ENCODE peak calls at places on chromosomes 1 and 21, in eight cellular contexts. One of them, this sample, is unnamed. For H3K4me1, the result is how much of the 10 kb centered on the place peaks cover.

GRCh38 chr1:2295526-2295925 is 67.4 kb downstream of the SKI start:
- DNase-seq in tibial nerve: no peak
- DNase-seq in CD8-positive, alpha-beta T cell: no peak
- DNase-seq in GM23338: no peak
- DNase-seq in stomach: no peak
- DNase-seq in tibial artery: no peak
- DNase-seq in PC-3: no peak
- DNase-seq in lung: no peak
- DNase-seq in this sample: no peak

GRCh38 chr1:100039571-100039970 is 69.8 kb downstream of the SLC35A3 start:
- DNase-seq in lung: no peak
- DNase-seq in PC-3: peak
- DNase-seq in tibial nerve: no peak
- DNase-seq in GM23338: no peak
- DNase-seq in stomach: no peak
- DNase-seq in tibial artery: no peak
- DNase-seq in CD8-positive, alpha-beta T cell: no peak
- DNase-seq in this sample: no peak

GRCh38 chr1:52238474-52238873 is 96.6 kb downstream of the ZFYVE9 start:
- DNase-seq in tibial artery: no peak
- DNase-seq in PC-3: peak
- DNase-seq in lung: no peak
- DNase-seq in tibial nerve: no peak
- DNase-seq in GM23338: no peak
- DNase-seq in CD8-positive, alpha-beta T cell: no peak
- DNase-seq in stomach: no peak
- DNase-seq in this sample: peak

GRCh38 chr1:65744731-65745130 is 48.0 kb upstream of the PDE4B start:
- DNase-seq in stomach: no peak
- DNase-seq in GM23338: no peak
- DNase-seq in tibial nerve: no peak
- DNase-seq in lung: no peak
- DNase-seq in CD8-positive, alpha-beta T cell: no peak
- DNase-seq in PC-3: no peak
- DNase-seq in tibial artery: no peak
- DNase-seq in this sample: no peak

GRCh38 chr1:12480748-12481362 is 137.2 kb downstream of the DHRS3 start:
- DNase-seq in tibial nerve: no peak
- DNase-seq in CD8-positive, alpha-beta T cell: no peak
- DNase-seq in lung: no peak
- DNase-seq in GM23338: no peak
- DNase-seq in tibial artery: no peak
- DNase-seq in PC-3: peak
- DNase-seq in stomach: no peak
- DNase-seq in this sample: peak

GRCh38 chr1:197519741-197520334 is 251.8 kb downstream of the CRB1 start:
- DNase-seq in lung: no peak
- DNase-seq in tibial nerve: no peak
- DNase-seq in tibial artery: no peak
- DNase-seq in GM23338: peak
- DNase-seq in PC-3: peak
- DNase-seq in CD8-positive, alpha-beta T cell: no peak
- DNase-seq in stomach: no peak
- DNase-seq in this sample: no peak

GRCh38 chr1:160682983-160683886 is 28.4 kb downstream of the CD48 start:
- DNase-seq in tibial nerve: no peak
- DNase-seq in stomach: no peak
- DNase-seq in CD8-positive, alpha-beta T cell: no peak
- DNase-seq in tibial artery: no peak
- DNase-seq in GM23338: no peak
- DNase-seq in lung: no peak
- DNase-seq in PC-3: no peak
- DNase-seq in this sample: no peak

GRCh38 chr1:89855413-89856123 is 34.7 kb downstream of the LRRC8D start:
- DNase-seq in CD8-positive, alpha-beta T cell: no peak
- DNase-seq in PC-3: peak
- DNase-seq in tibial artery: no peak
- DNase-seq in tibial nerve: no peak
- DNase-seq in stomach: no peak
- DNase-seq in lung: no peak
- DNase-seq in GM23338: no peak
- DNase-seq in this sample: peak

GRCh38 chr1:246680180-246680579 is 44.0 kb upstream of the SCCPDH start:
- DNase-seq in PC-3: no peak
- DNase-seq in stomach: no peak
- DNase-seq in CD8-positive, alpha-beta T cell: no peak
- DNase-seq in tibial artery: no peak
- DNase-seq in GM23338: no peak
- DNase-seq in tibial nerve: no peak
- DNase-seq in lung: no peak
- DNase-seq in this sample: no peak

GRCh38 chr1:1255078-1255477 is 8.6 kb upstream of the C1QTNF12 start:
- DNase-seq in GM23338: no peak
- DNase-seq in CD8-positive, alpha-beta T cell: no peak
- DNase-seq in lung: no peak
- DNase-seq in tibial nerve: no peak
- DNase-seq in PC-3: no peak
- DNase-seq in stomach: no peak
- DNase-seq in tibial artery: no peak
- DNase-seq in this sample: no peak

GRCh38 chr1:38064232-38064903 is 17.8 kb upstream of the POU3F1 start:
- DNase-seq in tibial nerve: no peak
- DNase-seq in lung: no peak
- DNase-seq in GM23338: peak
- DNase-seq in stomach: no peak
- DNase-seq in CD8-positive, alpha-beta T cell: no peak
- DNase-seq in tibial artery: no peak
- DNase-seq in PC-3: peak
- DNase-seq in this sample: peak

GRCh38 chr1:24427469-24427862 is 11.9 kb downstream of the NIPAL3 start:
- DNase-seq in stomach: no peak
- DNase-seq in CD8-positive, alpha-beta T cell: no peak
- DNase-seq in tibial artery: no peak
- DNase-seq in lung: no peak
- DNase-seq in PC-3: no peak
- DNase-seq in tibial nerve: no peak
- DNase-seq in GM23338: no peak
- DNase-seq in this sample: no peak

GRCh38 chr1:15684468-15685283 is 556 bp downstream of the PLEKHM2 start:
- DNase-seq in stomach: peak
- DNase-seq in PC-3: no peak
- DNase-seq in GM23338: peak
- DNase-seq in CD8-positive, alpha-beta T cell: peak
- DNase-seq in lung: no peak
- DNase-seq in tibial nerve: no peak
- DNase-seq in tibial artery: peak
- DNase-seq in this sample: no peak

GRCh38 chr1:3599816-3600215 is 11.5 kb downstream of the MEGF6 start:
- DNase-seq in GM23338: no peak
- DNase-seq in CD8-positive, alpha-beta T cell: no peak
- DNase-seq in stomach: no peak
- DNase-seq in PC-3: no peak
- DNase-seq in tibial artery: no peak
- DNase-seq in lung: no peak
- DNase-seq in tibial nerve: no peak
- DNase-seq in this sample: no peak

GRCh38 chr1:244989813-244990212 is 125.5 kb upstream of the HNRNPU start:
- DNase-seq in lung: no peak
- DNase-seq in tibial nerve: no peak
- DNase-seq in GM23338: no peak
- DNase-seq in CD8-positive, alpha-beta T cell: no peak
- DNase-seq in tibial artery: no peak
- DNase-seq in PC-3: peak
- DNase-seq in stomach: no peak
- DNase-seq in this sample: no peak

GRCh38 chr1:241677171-241677570 is 25.1 kb downstream of the WDR64 start:
- DNase-seq in tibial nerve: no peak
- DNase-seq in tibial artery: no peak
- DNase-seq in stomach: no peak
- DNase-seq in CD8-positive, alpha-beta T cell: no peak
- DNase-seq in lung: no peak
- DNase-seq in PC-3: no peak
- DNase-seq in GM23338: no peak
- DNase-seq in this sample: no peak

DNA sequence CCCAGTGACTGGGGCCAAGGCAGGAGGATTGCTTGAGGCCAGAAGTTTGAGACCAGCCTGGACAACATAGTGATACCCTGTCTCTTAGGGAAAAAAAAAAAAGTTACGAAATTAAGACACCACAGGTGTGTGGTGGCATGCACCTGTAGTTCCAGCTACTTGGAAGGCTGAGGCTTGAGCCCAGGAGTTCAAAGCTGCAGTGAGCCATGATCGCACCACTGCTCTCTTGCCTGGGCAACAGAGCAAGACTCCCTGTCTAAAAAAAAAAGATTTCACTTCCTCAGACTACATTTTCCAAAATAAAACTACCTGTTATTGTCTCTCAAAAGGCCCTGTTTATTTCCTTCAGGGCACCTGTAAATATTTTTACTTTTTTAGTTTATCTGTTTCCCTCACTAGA is 4.7 kb upstream of the STK40 start:
- DNase-seq in tibial artery: no peak
- DNase-seq in CD8-positive, alpha-beta T cell: no peak
- DNase-seq in lung: no peak
- DNase-seq in GM23338: no peak
- DNase-seq in stomach: no peak
- DNase-seq in tibial nerve: no peak
- DNase-seq in PC-3: no peak
- DNase-seq in this sample: no peak
- H3K4me1 ChIP-seq in tibial artery: under half
- H3K4me1 ChIP-seq in CD8-positive, alpha-beta T cell: under half
- H3K4me1 ChIP-seq in lung: under half
- H3K4me1 ChIP-seq in GM23338: under half
- H3K4me1 ChIP-seq in stomach: under half
- H3K4me1 ChIP-seq in tibial nerve: under half
- H3K4me1 ChIP-seq in PC-3: under half
- H3K4me1 ChIP-seq in this sample: under half

GRCh38 chr1:94792473-94792875 is 27.7 kb upstream of the SLC44A3 start:
- DNase-seq in CD8-positive, alpha-beta T cell: no peak
- DNase-seq in tibial nerve: no peak
- DNase-seq in PC-3: peak
- DNase-seq in tibial artery: no peak
- DNase-seq in lung: no peak
- DNase-seq in GM23338: no peak
- DNase-seq in stomach: no peak
- DNase-seq in this sample: peak
- H3K27ac ChIP-seq in CD8-positive, alpha-beta T cell: no peak
- H3K27ac ChIP-seq in tibial nerve: peak
- H3K27ac ChIP-seq in PC-3: peak
- H3K27ac ChIP-seq in tibial artery: peak
- H3K27ac ChIP-seq in lung: peak
- H3K27ac ChIP-seq in GM23338: no peak
- H3K27ac ChIP-seq in stomach: peak
- H3K27ac ChIP-seq in this sample: peak

GRCh38 chr1:236753554-236753953 is 41.5 kb upstream of the MTR start:
- DNase-seq in lung: no peak
- DNase-seq in GM23338: peak
- DNase-seq in PC-3: peak
- DNase-seq in tibial nerve: no peak
- DNase-seq in CD8-positive, alpha-beta T cell: no peak
- DNase-seq in stomach: no peak
- DNase-seq in tibial artery: no peak
- DNase-seq in this sample: no peak
- TF ChIP-seq CTCF in lung: no peak
- TF ChIP-seq CTCF in GM23338: peak
- TF ChIP-seq CTCF in PC-3: peak
- TF ChIP-seq CTCF in tibial nerve: no peak
- TF ChIP-seq CTCF in CD8-positive, alpha-beta T cell: no peak
- TF ChIP-seq CTCF in stomach: no peak
- TF ChIP-seq CTCF in tibial artery: no peak
- TF ChIP-seq CTCF in this sample: peak

GRCh38 chr21:29827236-29827635 is 112.6 kb downstream of the GRIK1 start:
- DNase-seq in tibial artery: no peak
- DNase-seq in stomach: no peak
- DNase-seq in tibial nerve: no peak
- DNase-seq in PC-3: peak
- DNase-seq in CD8-positive, alpha-beta T cell: no peak
- DNase-seq in GM23338: no peak
- DNase-seq in lung: no peak
- DNase-seq in this sample: no peak

GRCh38 chr21:29825936-29826335 is 113.9 kb downstream of the GRIK1 start:
- DNase-seq in PC-3: no peak
- DNase-seq in tibial nerve: no peak
- DNase-seq in CD8-positive, alpha-beta T cell: no peak
- DNase-seq in tibial artery: no peak
- DNase-seq in lung: no peak
- DNase-seq in stomach: no peak
- DNase-seq in GM23338: no peak
- DNase-seq in this sample: peak

GRCh38 chr21:29832217-29832616 is 107.6 kb downstream of the GRIK1 start:
- DNase-seq in stomach: no peak
- DNase-seq in PC-3: no peak
- DNase-seq in tibial artery: no peak
- DNase-seq in lung: no peak
- DNase-seq in tibial nerve: no peak
- DNase-seq in CD8-positive, alpha-beta T cell: no peak
- DNase-seq in GM23338: no peak
- DNase-seq in this sample: no peak

GRCh38 chr21:29827647-29828046 is 112.1 kb downstream of the GRIK1 start:
- DNase-seq in PC-3: no peak
- DNase-seq in GM23338: no peak
- DNase-seq in tibial artery: no peak
- DNase-seq in lung: no peak
- DNase-seq in tibial nerve: no peak
- DNase-seq in stomach: no peak
- DNase-seq in CD8-positive, alpha-beta T cell: no peak
- DNase-seq in this sample: no peak

DNA sequence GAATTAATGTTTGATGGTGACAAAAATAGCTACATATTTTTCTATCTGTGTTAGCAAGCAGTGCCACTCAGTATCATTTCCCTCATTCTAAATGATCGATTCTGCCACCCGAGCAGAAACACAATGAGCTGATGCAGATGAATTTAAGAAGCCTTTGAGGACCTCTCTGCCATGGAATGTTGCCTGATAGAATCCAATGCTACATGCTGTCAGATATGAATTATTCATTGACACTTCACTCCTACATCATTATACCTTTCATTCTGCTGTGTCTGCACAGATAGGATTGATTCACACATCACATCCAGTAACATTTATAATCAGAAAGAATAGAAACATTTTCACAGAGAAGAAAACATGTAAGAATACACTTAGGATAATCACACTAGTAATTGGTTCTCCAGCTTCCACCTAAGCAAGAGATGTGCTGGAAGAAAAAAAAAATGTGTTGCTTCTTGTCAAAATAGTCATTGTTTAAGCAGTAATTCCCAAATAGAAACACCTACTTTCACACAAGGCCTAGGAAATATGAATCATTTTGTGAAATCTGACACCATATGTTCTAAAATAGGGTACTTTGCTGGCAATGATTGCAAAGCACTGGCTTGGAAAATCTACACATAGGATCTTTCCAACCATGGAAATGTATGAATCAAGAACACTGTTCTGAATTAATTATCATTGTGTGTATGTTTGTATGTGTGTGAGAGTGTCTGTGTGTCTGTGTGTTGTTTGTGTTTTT is 110.1 kb downstream of the GRIK1 start:
- DNase-seq in stomach: no peak
- DNase-seq in CD8-positive, alpha-beta T cell: no peak
- DNase-seq in tibial nerve: no peak
- DNase-seq in PC-3: no peak
- DNase-seq in tibial artery: no peak
- DNase-seq in GM23338: no peak
- DNase-seq in lung: no peak
- DNase-seq in this sample: peak
- H3K4me1 ChIP-seq in stomach: under half
- H3K4me1 ChIP-seq in CD8-positive, alpha-beta T cell: under half
- H3K4me1 ChIP-seq in tibial nerve: under half
- H3K4me1 ChIP-seq in PC-3: under half
- H3K4me1 ChIP-seq in tibial artery: under half
- H3K4me1 ChIP-seq in GM23338: under half
- H3K4me1 ChIP-seq in lung: under half
- H3K4me1 ChIP-seq in this sample: under half